ENCODE peak calls at places on chromosomes 6 and 20, in eight cellular contexts. W is breast epithelium, Q is endothelial cell of umbilical vein, M is sigmoid colon, F is upper lobe of left lung, O is HCT116, B is prostate gland, I is Panc1. J is an unnamed sample.

GRCh38 chr6:137291441-137291840 is 72.3 kb upstream of the IFNGR1 start:
- DNase-seq in M (no peak), I (no peak), W (no peak), Q (peak), O (no peak), B (peak), F (no peak), J (peak)

GRCh38 chr6:126537437-126537836 is 197.5 kb downstream of the CENPW start:
- DNase-seq in B (no peak), M (no peak), O (no peak), F (no peak), W (no peak), I (no peak), Q (no peak), J (no peak)

GRCh38 chr20:25310268-25310920 is 62.5 kb downstream of the PYGB start:
- DNase-seq in M (peak), I (peak), F (no peak), Q (peak), O (peak), W (no peak), B (no peak), J (peak)

GRCh38 chr20:51553897-51554504 is 11.5 kb upstream of the NFATC2 start:
- DNase-seq in B (no peak), W (no peak), F (no peak), M (no peak), O (no peak), I (no peak), Q (no peak), J (no peak)

GRCh38 chr20:49552007-49552406 is 15.9 kb downstream of the PTGIS start:
- DNase-seq in W (no peak), M (peak), Q (peak), B (no peak), O (no peak), F (no peak), I (no peak), J (no peak)

GRCh38 chr6:32819729-32820128 is 2.9 kb upstream of the HLA-DOB start:
- DNase-seq in I (no peak), O (peak), W (no peak), Q (no peak), B (no peak), F (no peak), M (no peak), J (no peak)

GRCh38 chr6:146901940-146902816 is 302.0 kb upstream of the STXBP5 start:
- DNase-seq in W (no peak), I (no peak), B (no peak), M (no peak), F (no peak), Q (peak), O (no peak), J (no peak)

GRCh38 chr6:157898169-157898568 is 75.1 kb downstream of the SNX9 start:
- DNase-seq in F (no peak), O (no peak), B (no peak), Q (peak), M (no peak), I (no peak), W (no peak), J (no peak)

GRCh38 chr20:54133434-54134427 is 40.1 kb downstream of the CYP24A1 start:
- DNase-seq in I (no peak), O (peak), W (no peak), Q (no peak), F (no peak), B (peak), M (no peak), J (no peak)

GRCh38 chr6:17059820-17060219 is 42.0 kb upstream of the STMND1 start:
- DNase-seq in M (no peak), W (no peak), Q (no peak), I (no peak), B (peak), O (no peak), F (no peak), J (no peak)

GRCh38 chr20:16222859-16223411 is 350.3 kb downstream of the KIF16B start:
- DNase-seq in M (no peak), O (no peak), W (no peak), I (no peak), F (no peak), Q (no peak), B (no peak), J (no peak)
- TF ChIP-seq CTCF in M (no peak), O (no peak), W (no peak), I (no peak), F (no peak), Q (no peak), B (no peak), J (no peak)

DNA sequence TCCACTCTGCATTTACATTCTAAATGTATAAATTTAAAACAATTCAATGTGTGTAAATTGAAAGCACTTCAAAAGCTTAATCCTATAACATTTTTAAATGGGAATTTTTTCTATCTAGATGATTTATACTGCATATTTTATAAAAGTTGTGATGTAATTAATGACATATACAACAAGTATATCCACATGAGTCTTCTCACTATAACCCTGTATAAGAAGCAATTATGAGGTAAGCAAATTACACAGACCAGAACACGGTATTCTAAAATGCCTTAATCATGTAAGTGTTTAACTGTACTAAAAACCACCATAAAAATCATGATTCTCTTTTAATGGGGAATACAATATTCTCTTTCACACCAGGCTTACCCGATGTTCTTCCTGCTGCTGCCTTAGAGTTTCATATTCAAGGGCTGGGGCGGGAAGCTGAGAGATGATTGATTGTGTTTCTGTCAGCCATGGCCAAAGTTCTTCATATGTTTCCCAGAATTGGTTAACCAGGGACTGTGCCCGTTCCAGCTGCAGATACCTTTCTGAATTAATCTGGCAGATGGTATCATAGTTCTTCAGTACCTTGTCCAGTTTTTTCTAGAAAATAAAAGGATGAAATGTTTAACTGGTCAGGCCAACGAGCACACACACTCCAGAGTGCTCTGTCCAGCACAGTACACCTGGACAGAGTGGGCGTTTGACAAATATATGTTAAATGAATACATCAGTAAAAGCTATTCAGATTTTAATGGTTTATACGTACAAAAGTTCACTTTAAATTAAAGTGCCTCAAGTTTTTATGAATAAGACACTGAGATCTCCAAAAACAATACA is 127.4 kb downstream of the DST start:
- DNase-seq in Q (no peak), M (no peak), W (no peak), B (no peak), F (no peak), I (no peak), O (no peak), J (no peak)
- TF ChIP-seq POLR2AphosphoS5 in Q (no peak), M (no peak), W (no peak), B (no peak), F (no peak), I (no peak), O (no peak), J (no peak)

GRCh38 chr20:3887870-3888614 is 1.1 kb upstream of the PANK2 start:
- DNase-seq in Q (no peak), B (no peak), I (no peak), W (no peak), O (peak), F (no peak), M (peak), J (no peak)

GRCh38 chr20:3890999-3891929 is 2.1 kb downstream of the PANK2 start:
- DNase-seq in B (no peak), M (peak), O (no peak), W (no peak), Q (no peak), F (no peak), I (no peak), J (no peak)

GRCh38 chr20:3888622-3889488 is at the start of gene PANK2:
- DNase-seq in O (peak), W (peak), I (peak), B (peak), M (peak), F (peak), Q (peak), J (peak)

GRCh38 chr20:3890410-3890751 is 1.2 kb downstream of the PANK2 start:
- DNase-seq in Q (no peak), M (peak), F (no peak), B (no peak), O (no peak), I (no peak), W (no peak), J (no peak)

DNA sequence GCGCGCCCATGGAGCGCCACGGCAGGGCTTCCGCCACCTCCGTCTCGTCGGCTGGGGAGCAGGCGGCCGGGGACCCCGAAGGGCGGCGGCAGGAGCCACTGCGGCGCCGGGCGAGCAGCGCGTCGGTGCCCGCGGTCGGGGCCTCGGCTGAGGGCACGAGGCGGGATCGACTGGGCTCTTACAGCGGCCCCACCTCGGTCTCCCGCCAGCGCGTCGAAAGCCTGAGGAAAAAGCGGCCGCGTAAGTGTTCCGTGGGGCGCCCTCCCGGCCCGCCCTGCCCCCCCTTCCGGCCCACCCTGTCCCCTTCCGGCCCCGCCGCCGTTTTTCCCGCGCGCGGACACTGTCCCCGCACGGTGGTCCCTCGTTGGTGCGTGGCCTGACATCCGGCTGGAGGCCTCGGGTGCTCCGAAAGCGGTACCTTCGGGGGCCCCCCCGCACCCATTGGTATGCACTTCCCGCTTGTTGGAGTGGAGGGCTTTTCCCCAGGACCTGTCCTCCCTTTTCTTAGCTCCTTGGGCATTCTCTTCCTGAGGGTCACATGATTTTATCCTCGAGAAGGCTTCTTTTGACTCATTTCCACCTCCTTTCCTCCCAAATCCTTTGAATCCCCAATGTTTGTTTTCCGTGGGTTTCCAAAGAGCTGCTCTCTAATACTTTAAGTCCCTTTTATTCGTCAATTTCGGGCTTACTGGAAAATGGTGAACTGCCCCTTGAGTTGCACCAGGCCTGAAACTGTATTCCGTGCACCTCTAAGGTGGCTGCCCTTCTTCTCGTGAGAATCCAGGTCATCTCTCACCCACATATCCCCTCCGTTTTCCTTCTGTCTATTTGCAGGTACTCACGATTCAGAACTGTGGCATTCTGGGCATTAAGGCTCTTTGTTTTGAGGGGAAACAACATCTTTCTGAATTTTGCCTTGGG is 562 bp downstream of the PANK2 start:
- DNase-seq in Q (peak), M (peak), I (no peak), W (no peak), F (peak), O (no peak), B (no peak), J (no peak)
- TF ChIP-seq CTCF in Q (no peak), M (no peak), I (no peak), W (no peak), F (no peak), O (no peak), B (no peak), J (no peak)

GRCh38 chr6:41937881-41938574 is 3.6 kb downstream of the CCND3 start:
- DNase-seq in M (no peak), F (no peak), I (no peak), Q (peak), O (no peak), B (no peak), W (no peak), J (peak)

GRCh38 chr6:41938590-41938989 is 3.0 kb downstream of the CCND3 start:
- DNase-seq in O (no peak), B (no peak), F (no peak), W (no peak), Q (no peak), M (no peak), I (no peak), J (no peak)

GRCh38 chr6:41936073-41936837 is 5.4 kb downstream of the CCND3 start:
- DNase-seq in I (peak), B (peak), F (no peak), W (peak), O (peak), M (peak), Q (peak), J (peak)

GRCh38 chr6:41935685-41936072 is 5.9 kb downstream of the CCND3 start:
- DNase-seq in I (no peak), B (no peak), F (peak), Q (no peak), O (no peak), W (no peak), M (no peak), J (peak)

DNA sequence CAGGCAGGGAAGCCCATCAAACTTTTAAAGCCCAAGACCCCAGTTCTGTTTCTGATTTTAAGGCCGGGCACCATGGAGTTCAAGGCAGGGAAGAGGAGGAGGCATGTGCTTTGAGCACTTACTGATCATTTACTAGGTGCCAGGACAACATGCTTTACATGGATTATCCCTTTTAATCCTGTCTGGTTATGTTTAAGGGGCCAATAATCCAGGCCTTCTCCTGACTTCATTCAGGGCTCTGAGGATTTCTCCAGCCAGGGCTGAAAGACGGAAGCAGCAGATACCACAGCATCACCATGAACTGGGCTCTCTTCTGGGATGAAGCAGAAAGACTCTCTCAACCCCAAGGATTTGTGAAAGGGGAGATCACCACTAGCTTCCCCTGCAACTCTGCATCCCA is 4.1 kb downstream of the CCND3 start:
- DNase-seq in W (no peak), I (no peak), B (no peak), F (no peak), O (no peak), Q (no peak), M (no peak), J (no peak)
- TF ChIP-seq POLR2AphosphoS5 in W (no peak), I (no peak), B (no peak), F (no peak), O (no peak), Q (no peak), M (no peak), J (no peak)

DNA sequence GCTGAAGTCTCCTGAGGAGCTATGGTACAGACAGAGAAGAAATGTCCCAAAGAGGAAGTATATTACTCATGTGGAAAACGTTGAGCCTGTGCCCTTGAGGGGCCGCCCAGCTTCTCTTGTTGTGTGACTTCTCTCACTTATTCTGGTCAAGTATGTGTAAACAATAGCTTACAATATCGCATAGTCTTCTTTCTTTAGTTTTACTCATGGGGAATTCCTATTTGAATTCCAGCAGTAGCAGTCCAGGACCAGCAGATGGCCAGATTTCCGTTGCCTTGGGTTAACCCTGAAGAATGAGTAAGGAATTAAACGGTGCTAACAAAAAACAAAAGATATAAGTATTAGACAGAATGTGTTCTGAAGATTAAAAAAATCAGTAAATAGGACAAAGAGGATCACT is 522.0 kb upstream of the GJE1 start:
- DNase-seq in I (no peak), M (no peak), O (peak), B (no peak), F (no peak), Q (peak), W (no peak), J (no peak)
- TF ChIP-seq CTCF in I (peak), M (no peak), O (peak), B (no peak), F (no peak), Q (no peak), W (no peak), J (no peak)

GRCh38 chr6:129519750-129520149 is 190.2 kb downstream of the ARHGAP18 start:
- DNase-seq in W (no peak), Q (no peak), O (no peak), I (no peak), B (no peak), M (no peak), F (no peak), J (no peak)

GRCh38 chr6:129521946-129522345 is 188.0 kb downstream of the ARHGAP18 start:
- DNase-seq in Q (no peak), W (no peak), M (no peak), O (no peak), B (no peak), F (no peak), I (no peak), J (no peak)

GRCh38 chr6:129525055-129525454 is 184.9 kb downstream of the ARHGAP18 start:
- DNase-seq in F (no peak), Q (no peak), B (no peak), I (no peak), O (no peak), M (no peak), W (no peak), J (no peak)

DNA sequence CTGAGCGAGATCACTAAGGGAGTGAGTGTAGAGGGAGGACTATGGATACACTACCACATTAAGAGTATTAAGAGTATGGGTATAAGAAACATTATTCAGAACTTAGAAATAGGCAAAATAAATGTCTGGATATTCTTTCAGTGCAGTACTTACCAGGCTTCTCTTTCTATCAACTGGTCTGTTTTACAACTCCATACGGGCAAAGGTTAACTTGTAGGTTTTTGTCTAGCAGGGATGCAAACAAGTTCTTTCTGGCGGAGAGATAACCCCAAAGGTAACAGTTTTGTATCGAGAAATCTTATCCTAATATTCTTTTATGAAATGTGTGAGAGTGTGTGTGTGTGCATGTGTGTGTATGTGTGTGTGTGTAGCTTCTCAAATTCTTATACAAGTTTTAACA is 186.2 kb downstream of the ARHGAP18 start:
- DNase-seq in F (no peak), I (no peak), O (no peak), B (no peak), Q (no peak), M (no peak), W (no peak), J (no peak)
- TF ChIP-seq POLR2AphosphoS5 in F (no peak), I (no peak), O (no peak), B (no peak), Q (no peak), M (no peak), W (no peak), J (no peak)